ENCODE peak calls at places on chromosomes 6 and 20, in six cellular contexts. M, C, O, I, J and T are unnamed samples.

GRCh38 chr20:6121504-6121903 is 1.3 kb downstream of the FERMT1 start:
- DNase-seq in M (no peak), C (no peak), O (no peak), I (no peak), J (no peak), T (no peak)

GRCh38 chr6:34389034-34389433 is 3.4 kb downstream of the NUDT3 start:
- DNase-seq in M (no peak), C (no peak), O (no peak), I (no peak), J (no peak), T (no peak)

GRCh38 chr20:57671662-57672061 is 38.2 kb downstream of the PMEPA1 start:
- DNase-seq in M (no peak), C (no peak), O (no peak), I (no peak), J (no peak), T (no peak)

GRCh38 chr20:4830212-4830607 is 108.5 kb downstream of the PRND start:
- DNase-seq in M (no peak), C (no peak), O (no peak), I (no peak), J (no peak), T (no peak)

GRCh38 chr6:89952696-89953095 is 58.4 kb downstream of the GJA10 start:
- DNase-seq in M (no peak), C (peak), O (no peak), I (peak), J (no peak), T (no peak)

GRCh38 chr20:10453241-10453640 is 18.1 kb downstream of the SLX4IP start:
- DNase-seq in M (no peak), C (no peak), O (no peak), I (no peak), J (no peak), T (peak)

GRCh38 chr6:39256294-39256693 is 27.0 kb upstream of the KCNK5 start:
- DNase-seq in M (no peak), C (no peak), O (no peak), I (no peak), J (no peak), T (no peak)

GRCh38 chr20:11845311-11845710 is 72.4 kb upstream of the BTBD3 start:
- DNase-seq in M (no peak), C (no peak), O (no peak), I (peak), J (no peak), T (no peak)

GRCh38 chr6:52027699-52028098 is 59.7 kb downstream of the PKHD1 start:
- DNase-seq in M (no peak), C (no peak), O (no peak), I (no peak), J (no peak), T (no peak)

GRCh38 chr6:5697508-5697907 is 309.2 kb downstream of the NRN1 start:
- DNase-seq in M (no peak), C (no peak), O (no peak), I (no peak), J (no peak), T (no peak)

GRCh38 chr6:412146-412886 is 20.8 kb downstream of the IRF4 start:
- DNase-seq in M (no peak), C (no peak), O (no peak), I (no peak), J (no peak), T (no peak)

GRCh38 chr6:157464653-157465535 is 83.9 kb downstream of the ZDHHC14 start:
- DNase-seq in M (no peak), C (no peak), O (no peak), I (no peak), J (no peak), T (no peak)

GRCh38 chr20:41897708-41898107 is 279.5 kb upstream of the CHD6 start:
- DNase-seq in M (no peak), C (no peak), O (no peak), I (no peak), J (no peak), T (no peak)

GRCh38 chr20:48619126-48620101 is 208.4 kb downstream of the PREX1 start:
- DNase-seq in M (no peak), C (no peak), O (no peak), I (no peak), J (no peak), T (no peak)

GRCh38 chr6:108594640-108595039 is 33.9 kb downstream of the FOXO3 start:
- DNase-seq in M (no peak), C (no peak), O (no peak), I (no peak), J (no peak), T (no peak)

GRCh38 chr6:139161169-139161568 is 26.3 kb downstream of the HECA start:
- DNase-seq in M (no peak), C (no peak), O (no peak), I (peak), J (no peak), T (no peak)

GRCh38 chr20:51184289-51184688 is 161.4 kb upstream of the KCNG1 start:
- DNase-seq in M (no peak), C (no peak), O (no peak), I (peak), J (no peak), T (no peak)

GRCh38 chr6:89559487-89559886 is 79.1 kb downstream of the LYRM2 start:
- DNase-seq in M (no peak), C (no peak), O (no peak), I (no peak), J (no peak), T (no peak)

GRCh38 chr6:9583946-9584345 is 830.9 kb downstream of the TFAP2A start:
- DNase-seq in M (no peak), C (no peak), O (no peak), I (no peak), J (no peak), T (no peak)

GRCh38 chr6:16338577-16339262 is 100.3 kb downstream of the GMPR start:
- DNase-seq in M (no peak), C (peak), O (peak), I (peak), J (no peak), T (no peak)

GRCh38 chr6:89655122-89655521 is 16.6 kb upstream of the LYRM2 start:
- DNase-seq in M (no peak), C (no peak), O (no peak), I (no peak), J (no peak), T (no peak)

GRCh38 chr6:21748343-21749063 is 155.0 kb downstream of the SOX4 start:
- DNase-seq in M (no peak), C (no peak), O (no peak), I (peak), J (no peak), T (no peak)

GRCh38 chr20:3353646-3354045 is 53.8 kb downstream of the DNAAF9 start:
- DNase-seq in M (no peak), C (no peak), O (no peak), I (no peak), J (no peak), T (no peak)

GRCh38 chr20:51156796-51157119 is 133.9 kb upstream of the KCNG1 start:
- DNase-seq in M (no peak), C (no peak), O (no peak), I (peak), J (no peak), T (no peak)

GRCh38 chr20:8720089-8720488 is 348.8 kb upstream of the PLCB4 start:
- DNase-seq in M (no peak), C (no peak), O (no peak), I (peak), J (no peak), T (no peak)

GRCh38 chr6:9397981-9398559 is 962.7 kb upstream of the SLC35B3 start:
- DNase-seq in M (no peak), C (no peak), O (peak), I (no peak), J (no peak), T (no peak)

GRCh38 chr6:16764188-16764950 is 3.1 kb upstream of the ATXN1 start:
- DNase-seq in M (no peak), C (no peak), O (no peak), I (peak), J (no peak), T (no peak)

GRCh38 chr6:14896475-14896874 is 349.4 kb upstream of the JARID2 start:
- DNase-seq in M (no peak), C (no peak), O (no peak), I (peak), J (no peak), T (no peak)

GRCh38 chr6:5759571-5759970 is 247.2 kb downstream of the NRN1 start:
- DNase-seq in M (no peak), C (no peak), O (no peak), I (no peak), J (no peak), T (no peak)

GRCh38 chr6:75436869-75437268 is 56.7 kb downstream of the FILIP1 start:
- DNase-seq in M (no peak), C (no peak), O (peak), I (no peak), J (no peak), T (no peak)

GRCh38 chr20:17557675-17558006 is 12.2 kb upstream of the DSTN start:
- DNase-seq in M (no peak), C (no peak), O (no peak), I (peak), J (no peak), T (no peak)

GRCh38 chr6:48194596-48195295 is 83.7 kb upstream of the PTCHD4 start:
- DNase-seq in M (no peak), C (no peak), O (no peak), I (no peak), J (no peak), T (no peak)

GRCh38 chr20:4956200-4956810 is 45.0 kb downstream of the SLC23A2 start:
- DNase-seq in M (peak), C (no peak), O (no peak), I (peak), J (no peak), T (no peak)

GRCh38 chr6:91761621-91762020 is 1174.7 kb upstream of the MAP3K7 start:
- DNase-seq in M (no peak), C (no peak), O (no peak), I (no peak), J (no peak), T (no peak)

GRCh38 chr6:33061987-33062386 is 11.5 kb downstream of the HLA-DPA1 start:
- DNase-seq in M (peak), C (no peak), O (no peak), I (peak), J (no peak), T (peak)

GRCh38 chr6:53236241-53236640 is 87.6 kb upstream of the GCM1 start:
- DNase-seq in M (no peak), C (no peak), O (no peak), I (no peak), J (no peak), T (no peak)

GRCh38 chr6:48615041-48615440 is 504.0 kb upstream of the PTCHD4 start:
- DNase-seq in M (no peak), C (peak), O (no peak), I (no peak), J (no peak), T (no peak)

GRCh38 chr6:108559884-108560462 is 744 bp upstream of the FOXO3 start:
- DNase-seq in M (no peak), C (no peak), O (peak), I (peak), J (peak), T (no peak)

GRCh38 chr20:37396520-37397075 is 50.7 kb downstream of the SRC start:
- DNase-seq in M (no peak), C (no peak), O (no peak), I (no peak), J (peak), T (no peak)

GRCh38 chr6:44006123-44006871 is 121.0 kb downstream of the MRPL14 start:
- DNase-seq in M (no peak), C (no peak), O (no peak), I (peak), J (no peak), T (no peak)

GRCh38 chr6:44004136-44004535 is 123.1 kb downstream of the MRPL14 start:
- DNase-seq in M (no peak), C (no peak), O (no peak), I (no peak), J (no peak), T (no peak)

GRCh38 chr6:44003345-44004061 is 123.7 kb downstream of the MRPL14 start:
- DNase-seq in M (peak), C (no peak), O (no peak), I (no peak), J (no peak), T (no peak)

GRCh38 chr6:44005507-44005903 is 121.7 kb downstream of the MRPL14 start:
- DNase-seq in M (no peak), C (no peak), O (no peak), I (no peak), J (no peak), T (no peak)

GRCh38 chr6:44004625-44005506 is 122.4 kb downstream of the MRPL14 start:
- DNase-seq in M (no peak), C (no peak), O (peak), I (no peak), J (no peak), T (no peak)
- TF ChIP-seq CTCF in M (no peak), C (peak), O (no peak), I (peak), J (peak), T (peak)

DNA sequence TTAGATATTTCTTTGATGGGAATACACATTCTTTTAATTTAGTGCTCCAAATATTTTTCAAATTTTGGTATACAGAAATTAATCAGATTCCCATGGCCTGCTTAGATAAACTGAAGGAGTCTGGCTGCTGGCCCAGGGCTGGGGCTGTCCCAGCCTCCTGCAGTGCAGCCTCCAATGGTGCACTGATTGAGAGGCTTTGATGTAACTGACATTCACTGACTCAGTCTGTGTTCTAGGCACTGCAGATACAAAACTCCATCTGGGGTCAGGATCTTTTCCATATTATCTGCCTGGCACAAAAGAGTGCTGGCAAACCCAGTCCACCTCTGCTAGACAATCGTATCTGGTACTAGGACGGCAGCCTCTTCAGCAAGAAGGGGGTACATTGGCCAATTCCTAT is 64.8 kb downstream of the GRIK2 start:
- DNase-seq in M (no peak), C (no peak), O (no peak), I (peak), J (no peak), T (no peak)
- TF ChIP-seq CTCF in M (no peak), C (no peak), O (no peak), I (no peak), J (no peak), T (no peak)

GRCh38 chr6:42322676-42323075 is 105.0 kb upstream of the MRPS10 start:
- DNase-seq in M (no peak), C (no peak), O (no peak), I (no peak), J (no peak), T (no peak)
- TF ChIP-seq CTCF in M (no peak), C (no peak), O (no peak), I (no peak), J (no peak), T (peak)

DNA sequence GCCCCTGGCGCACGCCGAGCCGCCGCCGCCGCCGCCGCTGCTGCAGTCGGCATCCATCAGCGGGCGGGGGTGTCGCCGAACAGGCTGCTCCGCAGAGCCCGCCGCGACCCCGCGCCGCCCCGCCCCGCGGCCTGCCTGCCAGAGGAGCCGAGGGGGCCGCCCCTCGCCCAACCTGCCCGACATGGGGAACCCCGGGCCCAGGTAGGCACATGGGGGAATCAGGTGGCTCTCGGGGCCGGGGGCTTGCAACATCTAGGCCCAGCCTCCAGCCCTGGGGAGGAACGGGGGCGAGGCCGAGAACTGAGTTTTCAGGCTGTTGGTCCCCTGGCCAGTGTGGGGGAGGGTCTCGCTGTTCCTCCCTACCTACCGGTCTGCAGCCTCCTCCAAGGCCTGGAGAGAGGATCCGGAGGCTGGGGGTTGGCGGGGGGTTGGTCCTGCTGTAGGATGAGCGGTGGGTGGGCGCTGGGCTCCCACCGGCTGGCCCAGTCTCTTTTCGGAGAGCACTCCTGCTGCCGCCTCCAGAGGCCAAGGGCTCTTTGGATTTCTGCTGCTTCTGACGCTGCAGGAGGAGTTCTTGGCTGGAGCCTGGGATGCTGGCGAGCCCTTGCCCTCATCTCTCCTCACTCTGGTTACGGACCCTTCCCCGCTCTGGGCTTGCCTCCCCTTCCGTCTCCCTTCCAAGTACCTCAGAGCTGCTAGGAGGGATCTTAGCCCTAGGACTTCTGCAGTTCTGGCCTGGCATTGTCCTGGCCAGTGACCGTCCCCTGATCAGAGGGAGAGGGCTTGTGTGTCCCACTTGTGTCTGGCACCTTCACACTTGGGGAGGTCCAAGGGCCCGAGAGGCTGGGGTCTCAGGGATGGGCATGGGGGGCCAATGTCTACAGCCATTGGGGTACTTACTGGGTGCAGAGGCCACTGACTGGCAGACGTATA is at the start of gene EPB41L1:
- DNase-seq in M (no peak), C (no peak), O (peak), I (no peak), J (peak), T (no peak)
- TF ChIP-seq CTCF in M (no peak), C (no peak), O (no peak), I (no peak), J (no peak), T (no peak)

DNA sequence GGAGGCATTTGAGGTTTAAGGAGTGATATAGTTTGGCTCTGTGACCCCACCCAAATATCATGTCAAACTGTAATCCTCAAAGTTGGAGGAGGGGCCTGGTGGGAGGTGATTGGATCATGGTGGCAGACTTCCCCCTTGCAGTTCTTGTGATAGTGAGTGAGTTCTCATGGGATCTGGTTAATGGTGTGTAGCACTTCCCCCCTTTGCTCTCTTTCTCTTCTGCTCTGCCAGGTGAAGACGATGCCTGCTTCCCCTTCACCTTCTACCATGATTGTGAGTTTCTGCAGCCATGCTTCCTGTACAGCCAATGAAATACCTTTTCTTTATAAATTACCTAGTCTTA is 1.7 kb upstream of the HDDC2 start:
- DNase-seq in M (no peak), C (no peak), O (no peak), I (no peak), J (no peak), T (no peak)
- TF ChIP-seq CTCF in M (no peak), C (no peak), O (no peak), I (no peak), J (no peak), T (no peak)

DNA sequence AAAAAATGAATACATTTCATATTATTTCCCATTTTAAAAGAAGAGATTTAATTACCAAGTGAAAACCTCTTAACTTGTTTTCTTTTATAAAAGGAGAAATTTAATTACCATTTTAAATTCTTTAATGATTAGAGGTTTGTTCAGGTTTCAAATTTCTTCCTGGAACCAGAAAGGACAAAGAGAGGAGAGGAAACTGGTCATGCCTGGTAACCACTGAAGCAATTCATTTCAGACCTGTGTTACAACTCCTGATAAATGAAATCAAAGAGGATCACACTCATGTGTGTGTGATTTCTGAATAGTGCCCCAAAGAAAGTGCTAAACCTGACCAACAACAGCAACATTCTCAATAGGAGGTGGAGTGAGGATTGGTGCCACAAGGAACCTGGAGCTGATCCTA is 12.6 kb upstream of the SLPI start:
- DNase-seq in M (no peak), C (no peak), O (no peak), I (no peak), J (no peak), T (no peak)
- TF ChIP-seq CTCF in M (no peak), C (no peak), O (no peak), I (no peak), J (no peak), T (no peak)